ENCODE peak calls at places on chromosomes 2 and 18, in six cellular contexts. V is K562, D is GM23248, P is IMR-90, N is neuronal stem cell, Z is mesendoderm. G is an unnamed sample.

GRCh38 chr2:227482638-227483340 is 10.8 kb downstream of the AGFG1 start:
- DNase-seq in D (peak), P (no peak), Z (no peak), N (no peak), V (no peak), G (no peak)

GRCh38 chr2:108536133-108536780 is 2.0 kb downstream of the LIMS1 start:
- DNase-seq in N (no peak), V (peak), Z (peak), D (peak), P (peak), G (no peak)

GRCh38 chr2:177799531-177799930 is 273.0 kb downstream of the PDE11A start:
- DNase-seq in V (peak), N (peak), Z (peak), D (peak), P (peak), G (peak)

GRCh38 chr18:64095056-64095455 is 53.8 kb downstream of the LINC00305 start:
- DNase-seq in V (no peak), P (no peak), D (no peak), N (no peak), Z (no peak), G (no peak)

GRCh38 chr2:10338242-10339188 is 35.8 kb downstream of the HPCAL1 start:
- DNase-seq in D (no peak), P (no peak), Z (no peak), N (no peak), V (no peak), G (no peak)

GRCh38 chr2:223837290-223838061 is at the start of gene AP1S3:
- DNase-seq in D (peak), P (peak), N (peak), Z (peak), V (peak), G (peak)

GRCh38 chr2:224121406-224122067 is 82.5 kb upstream of the SERPINE2 start:
- DNase-seq in Z (no peak), D (no peak), V (no peak), P (no peak), N (no peak), G (no peak)

GRCh38 chr2:154599189-154599588 is 99.3 kb upstream of the KCNJ3 start:
- DNase-seq in D (no peak), Z (no peak), P (no peak), N (no peak), V (no peak), G (no peak)

GRCh38 chr2:220273082-220273481 is 645.7 kb downstream of the SLC4A3 start:
- DNase-seq in D (no peak), Z (no peak), N (no peak), P (no peak), V (no peak), G (no peak)

GRCh38 chr2:227891673-227892072 is 20.2 kb downstream of the DAW1 start:
- DNase-seq in N (no peak), P (no peak), V (no peak), D (no peak), Z (no peak), G (no peak)

GRCh38 chr2:233686967-233687366 is 5.3 kb downstream of the UGT1A7 start:
- DNase-seq in P (no peak), D (no peak), V (no peak), Z (no peak), N (no peak), G (no peak)

GRCh38 chr2:48312126-48312525 is 217.8 kb upstream of the STON1 start:
- DNase-seq in N (no peak), V (no peak), D (no peak), Z (no peak), P (no peak), G (no peak)

GRCh38 chr2:26927221-26927620 is 43.2 kb upstream of the MAPRE3 start:
- DNase-seq in N (no peak), Z (no peak), P (no peak), V (no peak), D (no peak), G (peak)

GRCh38 chr2:195590866-195591215 is 66.2 kb upstream of the SLC39A10 start:
- DNase-seq in P (no peak), V (no peak), D (peak), Z (no peak), N (no peak), G (no peak)

GRCh38 chr18:54254265-54254758 is 15.0 kb upstream of the POLI start:
- DNase-seq in V (no peak), P (peak), N (no peak), Z (no peak), D (peak), G (peak)

GRCh38 chr2:207727256-207727655 is 15.8 kb downstream of the CCNYL1 start:
- DNase-seq in V (no peak), P (peak), D (peak), Z (no peak), N (no peak), G (no peak)

GRCh38 chr2:217204358-217204757 is 344.5 kb upstream of the TNP1 start:
- DNase-seq in D (peak), N (no peak), V (no peak), P (peak), Z (no peak), G (no peak)

GRCh38 chr18:75207298-75208054 is 1.5 kb downstream of the PTGR3 start:
- DNase-seq in N (peak), Z (peak), V (no peak), P (peak), D (peak), G (no peak)

GRCh38 chr2:176428943-176429469 is 159.8 kb downstream of the MTX2 start:
- DNase-seq in V (no peak), Z (no peak), D (no peak), N (no peak), P (no peak), G (no peak)

GRCh38 chr18:37476182-37476581 is 89.4 kb downstream of the CELF4 start:
- DNase-seq in N (peak), Z (peak), V (peak), D (peak), P (peak), G (peak)

GRCh38 chr18:8912348-8913057 is 190.0 kb upstream of the NDUFV2 start:
- DNase-seq in Z (peak), D (no peak), P (no peak), V (peak), N (peak), G (peak)

GRCh38 chr18:8549254-8549653 is 60.0 kb upstream of the RAB12 start:
- DNase-seq in N (no peak), D (no peak), V (no peak), P (no peak), Z (no peak), G (no peak)

GRCh38 chr2:231174211-231174651 is 24.2 kb upstream of the ARMC9 start:
- DNase-seq in Z (no peak), V (no peak), P (no peak), D (no peak), N (no peak), G (no peak)

GRCh38 chr2:241981076-241981700 is 111.7 kb downstream of the RTP5 start:
- DNase-seq in Z (no peak), P (no peak), N (no peak), D (no peak), V (no peak), G (peak)

GRCh38 chr18:10457798-10458197 is 3.4 kb downstream of the APCDD1 start:
- DNase-seq in N (no peak), D (no peak), Z (no peak), V (no peak), P (peak), G (no peak)
- H3K9ac ChIP-seq in N (no peak), D (no peak), Z (no peak), V (no peak), P (no peak), G (no peak)

GRCh38 chr2:96539215-96539920 is 2.8 kb downstream of the ARID5A start:
- DNase-seq in V (no peak), P (no peak), D (no peak), N (no peak), Z (no peak), G (peak)
- H3K9ac ChIP-seq in V (no peak), P (no peak), D (no peak), N (no peak), Z (no peak), G (no peak)

DNA sequence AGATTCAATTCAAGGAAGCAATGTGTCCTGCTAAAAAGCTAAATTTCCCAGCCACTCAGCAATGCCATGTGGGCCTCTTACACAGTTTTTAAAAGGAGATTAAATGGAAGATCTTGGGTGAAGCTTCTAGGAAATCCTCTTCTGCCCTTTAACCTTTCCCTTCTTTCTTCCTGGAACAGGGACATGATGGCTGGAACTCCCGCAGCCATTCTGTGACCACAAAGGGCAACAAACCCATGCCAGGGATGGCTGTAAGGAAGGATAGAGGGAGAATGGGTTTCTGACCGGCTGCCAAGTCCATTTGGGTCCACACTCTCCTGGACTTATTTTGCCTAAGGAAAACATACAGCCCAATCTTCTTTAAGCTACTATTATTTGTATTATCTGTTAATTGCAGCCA is 52.6 kb upstream of the ASAP2 start:
- DNase-seq in P (no peak), Z (no peak), V (no peak), N (no peak), D (no peak), G (no peak)
- H3K9ac ChIP-seq in P (no peak), Z (no peak), V (no peak), N (no peak), D (no peak), G (no peak)

GRCh38 chr2:112752667-112753066 is 11.7 kb downstream of the CKAP2L start:
- DNase-seq in Z (no peak), P (no peak), D (no peak), V (no peak), N (no peak), G (no peak)
- H3K9ac ChIP-seq in Z (no peak), P (no peak), D (no peak), V (no peak), N (no peak), G (no peak)

DNA sequence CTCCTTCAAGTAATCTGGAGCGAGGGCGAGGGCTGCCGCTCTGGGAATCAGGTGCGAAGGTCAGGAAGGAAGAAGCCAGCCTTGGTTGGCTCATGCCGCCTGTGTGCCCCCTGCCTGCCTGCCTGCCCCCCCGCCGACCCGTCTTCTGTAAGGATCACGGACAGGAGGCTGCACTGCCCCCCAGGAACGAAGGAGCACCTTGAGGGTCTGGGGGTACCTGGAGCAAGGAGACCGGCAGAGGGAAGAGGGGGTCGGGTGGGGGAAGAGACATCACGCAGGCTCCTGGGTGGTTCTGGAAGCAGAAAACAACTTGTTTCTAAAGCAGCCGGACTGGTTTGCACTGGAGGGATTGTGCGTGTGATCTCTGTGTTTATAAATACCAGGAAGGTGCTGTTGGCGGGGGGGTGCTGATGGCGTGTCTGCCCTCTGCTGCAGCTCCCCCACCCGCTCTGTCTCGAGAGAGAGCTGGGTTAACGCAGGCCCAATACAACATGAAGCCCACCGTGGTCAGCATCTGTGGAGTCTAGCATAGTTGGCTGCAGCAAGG is 1.7 kb downstream of the FOSL2 start:
- DNase-seq in D (peak), P (peak), Z (no peak), N (no peak), V (no peak), G (no peak)
- H3K9ac ChIP-seq in D (peak), P (peak), Z (peak), N (peak), V (no peak), G (peak)

DNA sequence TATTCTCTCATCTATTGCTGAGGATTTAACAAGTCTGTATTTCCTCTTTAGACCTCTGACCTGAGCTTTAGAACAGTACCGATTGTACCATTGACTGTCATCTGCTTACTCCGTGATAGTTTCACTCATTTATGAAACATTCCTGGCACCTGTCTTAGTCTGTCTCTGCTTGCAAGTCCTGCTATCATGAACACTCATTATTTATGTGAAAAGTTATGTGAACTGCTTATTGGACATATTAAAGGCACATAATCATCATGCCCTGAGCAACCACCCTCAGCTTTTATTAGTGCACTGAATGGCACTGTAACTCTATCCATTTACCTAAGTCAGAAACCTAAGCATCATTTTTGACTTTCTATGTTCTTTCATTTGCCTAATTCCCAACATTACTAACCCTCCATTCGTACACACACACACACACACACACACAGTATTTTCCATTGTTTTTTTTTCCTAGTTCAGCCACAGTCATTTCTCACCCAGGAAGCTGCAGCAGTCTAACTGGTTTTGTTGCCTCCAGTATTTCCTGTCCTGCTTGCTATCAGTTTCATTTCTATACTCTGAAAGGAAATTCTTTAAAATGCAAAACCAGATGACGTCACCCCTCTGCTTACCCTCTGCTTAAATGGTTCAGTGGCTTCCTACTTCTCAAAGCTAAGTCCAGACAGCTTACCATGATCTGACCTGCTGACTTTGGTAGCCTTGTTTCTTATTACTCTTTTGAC is 146.1 kb downstream of the HAUS1 start:
- DNase-seq in P (peak), N (no peak), V (no peak), D (peak), Z (peak), G (no peak)
- H3K9ac ChIP-seq in P (peak), N (no peak), V (no peak), D (no peak), Z (no peak), G (no peak)

GRCh38 chr18:46768166-46768921 is 11.5 kb upstream of the ST8SIA5 start:
- DNase-seq in P (no peak), N (no peak), V (no peak), D (no peak), Z (no peak), G (no peak)

GRCh38 chr18:46770708-46771107 is 13.9 kb upstream of the ST8SIA5 start:
- DNase-seq in N (no peak), P (no peak), V (no peak), Z (peak), D (no peak), G (no peak)

GRCh38 chr18:46771141-46771540 is 14.3 kb upstream of the ST8SIA5 start:
- DNase-seq in V (no peak), Z (peak), N (no peak), D (no peak), P (no peak), G (no peak)

GRCh38 chr18:46767217-46767616 is 10.4 kb upstream of the ST8SIA5 start:
- DNase-seq in D (no peak), N (no peak), V (peak), P (no peak), Z (peak), G (no peak)

GRCh38 chr18:46772396-46772795 is 15.5 kb upstream of the ST8SIA5 start:
- DNase-seq in Z (peak), P (no peak), V (no peak), N (no peak), D (no peak), G (peak)
- H3K9ac ChIP-seq in Z (no peak), P (no peak), V (no peak), N (no peak), D (no peak), G (no peak)

GRCh38 chr18:3252843-3253242 is 5.2 kb downstream of the MYL12A start:
- DNase-seq in D (no peak), V (no peak), N (no peak), Z (no peak), P (no peak), G (no peak)

GRCh38 chr18:3254725-3255124 is 7.1 kb downstream of the MYL12A start:
- DNase-seq in Z (no peak), P (no peak), N (no peak), V (no peak), D (no peak), G (no peak)

GRCh38 chr18:3251249-3251962 is 3.8 kb downstream of the MYL12A start:
- DNase-seq in N (no peak), V (no peak), Z (no peak), D (peak), P (no peak), G (no peak)

GRCh38 chr18:3250237-3251107 is 2.9 kb downstream of the MYL12A start:
- DNase-seq in P (peak), N (no peak), Z (no peak), V (no peak), D (peak), G (no peak)

GRCh38 chr18:3251963-3252277 is 4.3 kb downstream of the MYL12A start:
- DNase-seq in P (peak), V (no peak), D (peak), Z (no peak), N (no peak), G (no peak)
- H3K9ac ChIP-seq in P (no peak), V (peak), D (peak), Z (no peak), N (no peak), G (no peak)

DNA sequence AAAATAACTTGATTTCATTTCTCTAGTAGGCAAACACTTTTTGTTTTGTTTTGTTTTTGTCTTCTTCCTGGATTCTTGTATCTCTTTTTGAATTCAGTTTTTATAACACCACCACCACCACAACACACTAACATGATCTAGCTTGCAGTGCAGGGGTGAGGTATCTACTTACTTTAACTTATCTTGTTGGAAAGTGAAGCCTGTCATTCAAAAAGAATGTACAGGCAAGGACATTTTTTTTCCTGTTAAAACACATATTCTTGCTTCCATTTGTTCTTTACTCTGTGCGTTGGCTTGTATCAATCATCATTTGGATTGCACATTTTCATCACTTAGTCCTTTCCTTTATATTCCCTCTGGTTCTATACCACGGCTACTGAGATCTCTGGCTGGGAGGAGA is 824.2 kb downstream of the PLCL1 start:
- DNase-seq in Z (no peak), N (no peak), D (no peak), V (no peak), P (no peak), G (no peak)
- H3K9ac ChIP-seq in Z (no peak), N (no peak), D (no peak), V (no peak), P (no peak), G (no peak)

GRCh38 chr2:134201559-134201958 is 52.3 kb upstream of the MGAT5 start:
- DNase-seq in V (no peak), N (no peak), Z (no peak), P (no peak), D (no peak), G (no peak)
- H3K9ac ChIP-seq in V (no peak), N (no peak), Z (no peak), P (no peak), D (no peak), G (no peak)